ENCODE peak calls at places on chromosomes 4 and X, in nine cellular contexts. G is A549, J is pancreas, I is mucosa of descending colon, Z is lung, R is tibial nerve, X is thoracic aorta, Q is psoas muscle, H is GM23248. D is an unnamed sample. For H3K4me1, the result is how much of the 10 kb centered on the place peaks cover.

GRCh38 chr4:186016796-186017195 is 52.2 kb upstream of the TLR3 start:
- DNase-seq in G (no peak), J (no peak), I (no peak), Z (no peak), R (no peak), X (no peak), Q (no peak), H (no peak), D (no peak)

GRCh38 chr4:75512336-75513211 is 1.6 kb downstream of the RCHY1 start:
- DNase-seq in G (no peak), J (no peak), I (no peak), Z (peak), R (no peak), X (no peak), Q (no peak), H (peak), D (no peak)

GRCh38 chr4:187235456-187236170 is 512.0 kb upstream of the FAT1 start:
- DNase-seq in G (no peak), J (no peak), I (no peak), Z (no peak), R (no peak), X (no peak), Q (no peak), H (no peak), D (no peak)

GRCh38 chr4:74206088-74206826 is 48.3 kb downstream of the MTHFD2L start:
- DNase-seq in G (no peak), J (peak), I (no peak), Z (no peak), R (no peak), X (no peak), Q (no peak), H (peak), D (no peak)

GRCh38 chrX:13001961-13002671 is 27.2 kb downstream of the TMSB4X start:
- DNase-seq in G (no peak), J (no peak), I (no peak), Z (no peak), R (no peak), X (no peak), Q (no peak), H (peak), D (no peak)

GRCh38 chr4:188008377-188008776 is 12.8 kb downstream of the ZFP42 start:
- DNase-seq in G (no peak), J (no peak), I (no peak), Z (no peak), R (no peak), X (no peak), Q (no peak), H (peak), D (no peak)

GRCh38 chrX:150683536-150684146 is 9.6 kb upstream of the MTMR1 start:
- DNase-seq in G (peak), J (no peak), I (no peak), Z (no peak), R (no peak), X (no peak), Q (no peak), H (peak), D (no peak)

GRCh38 chrX:64187762-64188150 is 17.8 kb downstream of the AMER1 start:
- DNase-seq in G (no peak), J (no peak), I (no peak), Z (no peak), R (no peak), X (no peak), Q (no peak), H (no peak), D (no peak)

GRCh38 chr4:121156822-121157769 is 7.0 kb downstream of the TNIP3 start:
- DNase-seq in G (peak), J (peak), I (peak), Z (peak), R (peak), X (no peak), Q (peak), H (peak), D (no peak)

GRCh38 chr4:6394671-6395081 is 77.7 kb downstream of the PPP2R2C start:
- DNase-seq in G (no peak), J (no peak), I (peak), Z (no peak), R (no peak), X (no peak), Q (no peak), H (no peak), D (no peak)
- H3K4me1 ChIP-seq in G (under half), J (under half), I (under half), Z (under half), R (under half), X (under half), Q (under half), H (under half), D (under half)

GRCh38 chr4:173504181-173504503 is 25.9 kb downstream of the HAND2 start:
- DNase-seq in G (no peak), J (no peak), I (no peak), Z (no peak), R (no peak), X (no peak), Q (no peak), H (no peak), D (no peak)

GRCh38 chr4:173508386-173509002 is 21.5 kb downstream of the HAND2 start:
- DNase-seq in G (no peak), J (no peak), I (no peak), Z (no peak), R (no peak), X (no peak), Q (no peak), H (peak), D (no peak)

GRCh38 chr4:173507471-173508385 is 22.3 kb downstream of the HAND2 start:
- DNase-seq in G (no peak), J (no peak), I (no peak), Z (no peak), R (no peak), X (no peak), Q (no peak), H (no peak), D (no peak)

GRCh38 chr4:173506780-173507211 is 23.2 kb downstream of the HAND2 start:
- DNase-seq in G (no peak), J (no peak), I (no peak), Z (no peak), R (no peak), X (no peak), Q (no peak), H (no peak), D (no peak)

DNA sequence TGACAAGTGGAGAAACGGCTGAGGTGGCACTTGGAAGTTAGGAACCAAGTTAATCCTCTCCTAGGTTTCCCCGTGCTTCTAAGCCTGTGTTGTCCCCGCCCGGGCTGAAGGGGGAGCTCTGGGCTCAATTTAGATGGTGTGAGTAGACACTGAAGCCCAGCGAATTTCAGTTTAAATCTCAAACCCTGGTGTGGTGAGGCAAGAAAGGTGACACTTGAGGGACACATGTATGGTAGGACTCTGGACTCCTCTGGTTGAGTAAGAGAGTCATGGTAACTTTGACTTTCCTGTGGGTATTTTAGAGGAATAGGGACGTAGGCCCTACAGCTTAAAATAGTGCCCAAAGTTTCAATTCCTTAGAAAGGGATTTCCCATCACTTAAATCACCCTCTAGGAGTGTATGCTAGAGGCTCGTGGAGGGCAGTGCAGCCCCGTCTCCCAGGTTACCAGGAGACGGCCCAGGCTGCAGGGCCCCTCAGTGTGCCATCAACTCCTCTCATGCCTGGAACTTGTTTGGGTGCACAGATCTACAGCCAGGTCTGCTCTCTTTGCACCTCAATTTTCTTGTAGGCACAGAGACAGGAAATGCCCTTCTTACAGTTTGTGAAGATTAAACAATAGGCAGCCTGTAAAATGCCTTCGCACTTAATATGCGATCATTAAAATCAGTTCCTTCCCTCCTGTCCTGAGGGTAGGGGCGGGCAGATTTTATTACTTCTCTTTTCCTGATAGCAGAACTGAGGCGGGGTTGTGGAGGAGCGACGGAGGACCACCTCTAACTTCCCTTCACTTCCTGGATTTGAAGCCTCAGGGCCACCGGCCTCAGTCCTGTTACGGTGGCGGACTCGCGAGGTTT is 23.9 kb downstream of the HAND2 start:
- DNase-seq in G (peak), J (no peak), I (peak), Z (no peak), R (peak), X (no peak), Q (no peak), H (peak), D (no peak)
- H3K4me3 ChIP-seq in G (no peak), J (no peak), I (no peak), Z (no peak), R (peak), X (peak), Q (peak), H (no peak), D (no peak)

GRCh38 chr4:1713003-1713397 is 881 bp upstream of the SLBP start:
- DNase-seq in G (no peak), J (no peak), I (no peak), Z (no peak), R (no peak), X (no peak), Q (no peak), H (no peak), D (no peak)

GRCh38 chr4:1716065-1716945 is 4.2 kb upstream of the SLBP start:
- DNase-seq in G (no peak), J (no peak), I (no peak), Z (no peak), R (no peak), X (no peak), Q (no peak), H (no peak), D (no peak)

GRCh38 chr4:1712216-1713002 is at the start of gene SLBP:
- DNase-seq in G (peak), J (peak), I (peak), Z (peak), R (peak), X (peak), Q (peak), H (peak), D (peak)

GRCh38 chr4:1715002-1715761 is 3.1 kb upstream of the SLBP start:
- DNase-seq in G (no peak), J (no peak), I (no peak), Z (no peak), R (no peak), X (no peak), Q (no peak), H (peak), D (no peak)

GRCh38 chr4:1714303-1715001 is 2.3 kb upstream of the SLBP start:
- DNase-seq in G (no peak), J (no peak), I (no peak), Z (no peak), R (no peak), X (no peak), Q (no peak), H (peak), D (no peak)
- H3K4me1 ChIP-seq in G (under half), J (under half), I (under half), Z (under half), R (under half), X (under half), Q (under half), H (under half), D (half or more)

GRCh38 chr4:82044141-82044993 is 329.4 kb downstream of the HNRNPD start:
- DNase-seq in G (no peak), J (peak), I (peak), Z (peak), R (peak), X (no peak), Q (peak), H (peak), D (no peak)
- H3K4me3 ChIP-seq in G (peak), J (peak), I (peak), Z (peak), R (peak), X (peak), Q (peak), H (peak), D (peak)

GRCh38 chr4:38674206-38675144 is 10.5 kb downstream of the KLF3 start:
- DNase-seq in G (no peak), J (no peak), I (no peak), Z (no peak), R (no peak), X (no peak), Q (no peak), H (peak), D (no peak)

GRCh38 chr4:38673109-38673978 is 9.3 kb downstream of the KLF3 start:
- DNase-seq in G (peak), J (peak), I (peak), Z (peak), R (peak), X (no peak), Q (no peak), H (peak), D (no peak)

GRCh38 chr4:38676986-38677385 is 13.0 kb downstream of the KLF3 start:
- DNase-seq in G (no peak), J (no peak), I (peak), Z (no peak), R (no peak), X (no peak), Q (no peak), H (no peak), D (no peak)

GRCh38 chr4:38677466-38677865 is 13.5 kb downstream of the KLF3 start:
- DNase-seq in G (no peak), J (no peak), I (no peak), Z (no peak), R (no peak), X (no peak), Q (no peak), H (no peak), D (no peak)

DNA sequence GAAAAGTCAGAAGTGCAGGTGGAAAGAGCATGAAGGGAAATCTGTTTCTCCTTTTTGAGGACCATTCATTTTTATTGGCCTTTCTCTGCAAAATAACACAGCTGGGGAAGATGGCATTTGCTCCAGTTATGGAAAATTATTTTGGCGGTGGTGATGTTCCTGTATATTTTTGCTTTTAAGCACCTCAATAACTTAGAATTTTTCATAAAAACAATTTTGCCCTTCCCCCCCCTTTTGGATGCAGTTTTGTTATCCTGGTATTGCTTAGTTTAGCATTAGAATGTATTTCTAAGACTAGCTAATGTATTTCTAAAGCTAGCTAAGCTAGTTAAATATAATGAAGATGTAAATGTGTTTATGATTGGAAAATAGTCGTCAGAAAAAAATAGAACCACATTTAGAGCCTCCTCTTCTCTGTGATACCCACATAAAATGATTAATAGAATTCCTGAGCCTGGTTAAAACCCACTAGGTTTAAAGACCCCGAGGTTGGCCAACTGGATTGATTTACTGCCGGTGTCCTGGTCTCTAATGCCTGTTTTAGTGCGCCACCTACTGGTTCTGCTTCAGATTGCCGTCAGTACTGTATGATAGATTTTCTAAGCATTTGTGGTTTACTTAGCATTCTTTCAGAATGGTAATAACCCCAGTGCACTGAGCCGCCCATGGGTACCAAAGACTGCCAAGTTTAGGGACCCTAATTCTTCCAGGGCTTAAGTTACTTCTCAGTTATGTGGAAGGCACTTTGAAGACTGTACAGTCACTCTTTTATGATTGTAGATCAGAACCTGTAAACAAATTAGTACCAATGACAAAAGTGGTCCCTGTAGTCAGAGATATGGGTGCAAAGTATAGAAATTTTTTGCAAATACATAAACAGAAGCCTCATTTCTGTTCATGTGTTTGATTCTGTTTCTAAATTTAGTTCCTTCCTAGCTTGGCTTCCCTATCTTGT is 11.4 kb downstream of the KLF3 start:
- DNase-seq in G (peak), J (peak), I (peak), Z (peak), R (peak), X (peak), Q (peak), H (peak), D (peak)
- H3K4me1 ChIP-seq in G (half or more), J (half or more), I (half or more), Z (under half), R (under half), X (half or more), Q (half or more), H (half or more), D (half or more)

GRCh38 chr4:145805490-145805889 is 125.5 kb downstream of the C4orf51 start:
- DNase-seq in G (no peak), J (no peak), I (no peak), Z (no peak), R (no peak), X (no peak), Q (no peak), H (no peak), D (no peak)

GRCh38 chr4:145812902-145813301 is 125.7 kb downstream of the ZNF827 start:
- DNase-seq in G (peak), J (no peak), I (no peak), Z (no peak), R (no peak), X (no peak), Q (no peak), H (no peak), D (no peak)

GRCh38 chr4:145804134-145804533 is 124.2 kb downstream of the C4orf51 start:
- DNase-seq in G (no peak), J (no peak), I (no peak), Z (no peak), R (peak), X (no peak), Q (no peak), H (peak), D (no peak)

GRCh38 chr4:145808848-145809512 is 129.0 kb downstream of the C4orf51 start:
- DNase-seq in G (no peak), J (no peak), I (no peak), Z (no peak), R (no peak), X (no peak), Q (no peak), H (peak), D (no peak)

GRCh38 chr4:145808021-145808650 is 128.2 kb downstream of the C4orf51 start:
- DNase-seq in G (peak), J (peak), I (no peak), Z (no peak), R (no peak), X (no peak), Q (no peak), H (peak), D (no peak)
- H3K4me3 ChIP-seq in G (no peak), J (no peak), I (no peak), Z (no peak), R (no peak), X (no peak), Q (no peak), H (peak), D (no peak)

GRCh38 chr4:6270691-6271121 is 1.1 kb downstream of the WFS1 start:
- DNase-seq in G (no peak), J (no peak), I (no peak), Z (no peak), R (no peak), X (no peak), Q (no peak), H (peak), D (no peak)
- H3K4me1 ChIP-seq in G (under half), J (under half), I (under half), Z (under half), R (under half), X (half or more), Q (under half), H (under half), D (under half)